ENCODE peak calls at places on chromosomes 11 and 22, in four cellular contexts. E, M, T and R are unnamed samples.

GRCh38 chr11:79227732-79228416 is 213.0 kb downstream of the TENM4 start:
- DNase-seq in M (no peak), T (no peak), E (no peak), R (no peak)

GRCh38 chr11:27861706-27862430 is 161.6 kb upstream of the BDNF start:
- DNase-seq in M (no peak), E (peak), T (no peak), R (no peak)

GRCh38 chr22:20203142-20204099 is 52.6 kb upstream of the CCDC188 start:
- DNase-seq in T (no peak), E (peak), M (peak), R (no peak)

GRCh38 chr11:10116588-10116987 is 177.4 kb downstream of the SBF2 start:
- DNase-seq in E (no peak), M (no peak), T (no peak), R (peak)

GRCh38 chr11:85934599-85935169 is 79.5 kb downstream of the CCDC83 start:
- DNase-seq in T (no peak), E (peak), M (no peak), R (no peak)

GRCh38 chr11:120912504-120912903 is 111.4 kb upstream of the TBCEL start:
- DNase-seq in E (peak), T (no peak), M (no peak), R (no peak)

GRCh38 chr11:20162824-20163777 is 2.8 kb upstream of the DBX1 start:
- DNase-seq in M (no peak), T (no peak), E (peak), R (no peak)

GRCh38 chr11:221539-221938 is 14.0 kb downstream of the RIC8A start:
- DNase-seq in M (no peak), E (no peak), T (no peak), R (no peak)

GRCh38 chr11:48064306-48064705 is 83.9 kb downstream of the PTPRJ start:
- DNase-seq in M (no peak), T (no peak), E (peak), R (no peak)

GRCh38 chr11:134228625-134229024 is 4.2 kb downstream of the VPS26B start:
- DNase-seq in E (no peak), M (no peak), T (peak), R (peak)

GRCh38 chr22:46336119-46337078 is 885 bp downstream of the TRMU start:
- DNase-seq in E (no peak), T (no peak), M (no peak), R (no peak)

GRCh38 chr11:122863704-122864326 is 18.7 kb upstream of the JHY start:
- DNase-seq in E (peak), M (no peak), T (peak), R (no peak)

GRCh38 chr22:30948930-30949342 is 19.6 kb downstream of the MORC2 start:
- DNase-seq in T (no peak), M (no peak), E (peak), R (no peak)

GRCh38 chr11:72352859-72353551 is 81.3 kb downstream of the CLPB start:
- DNase-seq in T (no peak), M (no peak), E (peak), R (peak)

GRCh38 chr22:31345331-31346254 is 553 bp downstream of the PATZ1 start:
- DNase-seq in M (peak), E (peak), T (peak), R (peak)

DNA sequence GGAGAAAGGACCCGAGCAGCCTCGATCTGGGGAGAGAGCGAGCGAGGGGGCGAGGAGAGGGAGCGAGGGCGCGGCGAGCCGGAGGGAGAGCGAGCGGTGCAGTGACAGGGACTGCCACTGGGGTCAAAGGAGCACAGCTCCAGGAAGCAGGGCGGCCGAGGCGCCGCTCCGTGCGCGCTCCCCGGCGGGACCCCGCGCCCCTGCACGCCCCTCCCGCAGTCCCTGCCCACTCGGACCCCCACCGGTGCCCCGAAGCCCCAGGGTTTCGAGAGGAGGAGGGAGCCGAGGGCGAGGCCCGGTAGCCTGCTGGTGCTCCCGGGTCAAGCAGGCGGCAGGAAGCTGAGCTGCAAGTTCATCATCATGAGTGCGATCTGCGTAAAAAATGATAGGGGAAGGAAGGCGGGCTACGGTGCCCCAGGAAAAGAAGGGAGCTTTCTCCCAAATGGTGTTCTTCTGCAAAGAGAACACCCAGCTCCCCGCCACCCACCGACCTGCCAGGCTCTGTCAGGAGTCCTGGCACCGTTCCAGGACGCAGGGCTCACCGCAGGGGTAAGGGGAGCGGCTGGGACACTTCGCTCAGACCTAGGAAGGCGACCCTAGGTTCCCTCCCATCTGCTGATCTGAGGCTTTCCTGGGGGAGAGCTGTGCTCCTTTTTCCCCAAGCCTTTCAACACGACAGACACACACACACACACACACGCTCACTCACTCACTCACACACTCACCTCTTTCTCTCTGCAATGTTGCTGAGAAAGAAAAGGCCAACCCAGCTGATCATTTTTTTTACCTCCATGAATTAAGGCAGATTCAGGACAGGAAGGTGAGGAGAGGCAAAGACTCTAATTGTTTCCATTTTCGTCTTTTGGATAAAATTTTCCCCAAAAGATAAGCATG is at the start of gene MPPED2:
- DNase-seq in E (no peak), M (no peak), T (peak), R (peak)
- TF ChIP-seq CTCF in E (no peak), M (no peak), T (no peak), R (peak)

GRCh38 chr22:25382762-25383161 is 163.3 kb downstream of the CRYBB2 start:
- DNase-seq in M (no peak), T (no peak), E (no peak), R (no peak)
- TF ChIP-seq CTCF in M (no peak), T (no peak), E (peak), R (peak)

GRCh38 chr22:24205438-24206189 is 24.3 kb downstream of the SUSD2 start:
- DNase-seq in M (no peak), T (no peak), E (no peak), R (no peak)
- TF ChIP-seq CTCF in M (no peak), T (no peak), E (no peak), R (no peak)

DNA sequence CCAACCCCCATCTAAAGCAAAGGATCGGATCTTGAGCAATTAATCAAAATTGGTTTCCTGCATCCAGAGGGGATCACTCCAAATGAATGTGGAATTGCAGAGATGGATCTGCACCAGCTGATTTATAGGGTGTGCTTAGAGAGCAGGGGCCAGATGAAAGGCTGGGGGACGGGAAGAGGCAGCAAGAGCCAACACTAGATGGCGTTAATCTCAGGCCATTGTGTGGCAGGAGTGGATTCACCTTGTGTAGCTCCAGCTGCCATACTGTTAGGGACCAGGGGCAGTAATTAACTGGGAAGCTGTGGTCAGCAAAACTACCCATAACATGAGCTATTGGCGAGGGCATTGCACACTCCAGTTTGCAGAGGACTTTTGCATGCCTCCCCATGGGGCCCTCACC is 35.6 kb downstream of the SERPINH1 start:
- DNase-seq in T (no peak), E (peak), M (no peak), R (no peak)
- TF ChIP-seq CTCF in T (peak), E (peak), M (no peak), R (peak)